ENCODE peak calls at places on chromosome X, in four cellular contexts. W is kidney tubule cell, Q is stomach, G is SW480. P is an unnamed sample.

GRCh38 chrX:9859711-9860555 is 73.7 kb downstream of the SHROOM2 start:
- DNase-seq in W (peak; percentile 47), Q (no peak), G (no peak), P (no peak)

GRCh38 chrX:153499876-153500275 is 5.1 kb downstream of the BGN start:
- DNase-seq in W (no peak), Q (no peak), G (no peak), P (no peak)

GRCh38 chrX:39813631-39814246 is 284.0 kb downstream of the BCOR start:
- DNase-seq in W (peak; percentile 61), Q (peak; percentile 69), G (no peak), P (peak; percentile 34)

GRCh38 chrX:9662148-9662547 is 103.5 kb downstream of the GPR143 start:
- DNase-seq in W (no peak), Q (no peak), G (no peak), P (no peak)

GRCh38 chrX:103918050-103918449 is 44.4 kb upstream of the TMSB15B start:
- DNase-seq in W (peak; percentile 79), Q (peak; percentile 45), G (peak; percentile 68), P (peak; percentile 65)

GRCh38 chrX:11557120-11557519 is 108.6 kb downstream of the ARHGAP6 start:
- DNase-seq in W (peak; percentile 87), Q (no peak), G (no peak), P (peak; percentile 58)

GRCh38 chrX:132413459-132413858 is 75.4 kb downstream of the MBNL3 start:
- DNase-seq in W (peak; percentile 12), Q (no peak), G (no peak), P (no peak)

GRCh38 chrX:17967888-17968287 is 106.8 kb upstream of the RAI2 start:
- DNase-seq in W (no peak), Q (peak; percentile 27), G (no peak), P (no peak)

GRCh38 chrX:1071351-1071750 is 141.1 kb downstream of the CRLF2 start:
- DNase-seq in W (no peak), Q (no peak), G (no peak), P (no peak)

GRCh38 chrX:100798815-100799214 is 21.4 kb upstream of the CSTF2 start:
- DNase-seq in W (no peak), Q (no peak), G (no peak), P (no peak)

GRCh38 chrX:54534271-54534670 is 4.3 kb downstream of the GNL3L start:
- DNase-seq in W (no peak), Q (no peak), G (no peak), P (no peak)